ENCODE peak calls at places on chromosomes 6 and 20, in nine cellular contexts. U, V, A, M, O, B, K, R and F are unnamed samples.
A peak's percentile ranks its signal among the peaks of the same experiment; 100 is the strongest.

GRCh38 chr6:113065606-113066005 is 718.5 kb downstream of the RFPL4B start:
- DNase-seq in M (no peak), R (no peak), A (no peak), U (no peak), K (no peak), B (no peak), V (no peak), O (no peak), F (peak; percentile 27)

GRCh38 chr6:44158770-44159228 is at the start of gene CAPN11:
- DNase-seq in M (no peak), B (no peak), K (no peak), O (no peak), V (no peak), A (no peak), R (no peak), U (no peak), F (no peak)

GRCh38 chr6:141594874-141595273 is 537.9 kb upstream of the GJE1 start:
- DNase-seq in A (no peak), B (no peak), U (no peak), V (no peak), K (no peak), M (no peak), O (no peak), R (no peak), F (no peak)

GRCh38 chr6:107769053-107769658 is 55.0 kb downstream of the SCML4 start:
- DNase-seq in M (no peak), K (no peak), A (no peak), U (no peak), R (no peak), O (no peak), V (no peak), B (no peak), F (peak; percentile 23)

GRCh38 chr6:162728177-162728571 is 400 bp downstream of the PACRG start:
- DNase-seq in V (no peak), A (no peak), U (peak; percentile 3), M (no peak), R (peak; percentile 77), O (no peak), B (no peak), K (no peak), F (no peak)

GRCh38 chr6:17064975-17065374 is 36.9 kb upstream of the STMND1 start:
- DNase-seq in V (no peak), A (no peak), R (no peak), M (no peak), U (no peak), B (no peak), K (no peak), O (no peak), F (no peak)

GRCh38 chr6:143405381-143406154 is 44.9 kb downstream of the ADAT2 start:
- DNase-seq in B (no peak), K (no peak), O (no peak), V (no peak), M (no peak), R (no peak), A (no peak), U (no peak), F (no peak)

GRCh38 chr6:73566954-73567591 is 46.2 kb upstream of the EEF1A1 start:
- DNase-seq in A (peak; percentile 77), B (peak; percentile 87), K (peak; percentile 86), O (peak; percentile 74), R (no peak), V (no peak), M (peak; percentile 74), U (peak; percentile 94), F (no peak)

GRCh38 chr6:69022991-69023390 is 387.9 kb downstream of the ADGRB3 start:
- DNase-seq in K (no peak), O (no peak), R (no peak), M (no peak), B (no peak), U (no peak), V (no peak), A (no peak), F (no peak)

GRCh38 chr6:43621836-43622180 is 7.3 kb downstream of the GTPBP2 start:
- DNase-seq in U (no peak), B (no peak), O (no peak), A (no peak), R (no peak), K (no peak), V (no peak), M (no peak), F (no peak)

GRCh38 chr6:129598244-129599187 is 111.5 kb downstream of the ARHGAP18 start:
- DNase-seq in A (no peak), B (no peak), U (peak; percentile 16), R (no peak), M (no peak), K (no peak), V (peak; percentile 79), O (peak; percentile 35), F (no peak)

GRCh38 chr20:37651932-37652331 is 41.9 kb upstream of the CTNNBL1 start:
- DNase-seq in R (peak; percentile 84), A (no peak), O (peak; percentile 18), U (peak; percentile 52), K (peak; percentile 31), V (peak; percentile 24), B (no peak), M (peak; percentile 75), F (peak; percentile 71)

GRCh38 chr6:24522090-24522820 is 27.5 kb downstream of the ALDH5A1 start:
- DNase-seq in A (no peak), B (no peak), O (no peak), U (peak; percentile 15), V (no peak), K (no peak), R (no peak), M (no peak), F (peak; percentile 27)
- H3K4me1 ChIP-seq in A (no peaks in the 10 kb centered on the region), B (no peaks in the 10 kb centered on the region), O (no peaks in the 10 kb centered on the region), U (no peaks in the 10 kb centered on the region), V (no peaks in the 10 kb centered on the region), K (no peaks in the 10 kb centered on the region), R (peaks cover 11% of the 10 kb centered on the region), M (no peaks in the 10 kb centered on the region), F (no peaks in the 10 kb centered on the region)

GRCh38 chr6:115830895-115831294 is 229.8 kb downstream of the FRK start:
- DNase-seq in B (no peak), R (no peak), A (no peak), M (no peak), K (no peak), V (no peak), O (peak; percentile 2), U (no peak), F (no peak)
- H3K27ac ChIP-seq in B (no peak overlapping the region), R (no peak overlapping the region), A (no peak overlapping the region), M (no peak overlapping the region), K (no peak overlapping the region), V (no peak overlapping the region), O (no peak overlapping the region), U (no peak overlapping the region), F (no peak overlapping the region)

GRCh38 chr6:31336872-31337496 is 20.0 kb downstream of the HLA-B start:
- DNase-seq in U (no peak), R (no peak), A (no peak), B (no peak), O (no peak), V (no peak), M (no peak), K (no peak), F (no peak)

GRCh38 chr6:31328355-31328960 is 28.5 kb downstream of the HLA-B start:
- DNase-seq in B (no peak), O (no peak), V (no peak), U (no peak), A (no peak), M (no peak), R (no peak), K (no peak), F (no peak)

DNA sequence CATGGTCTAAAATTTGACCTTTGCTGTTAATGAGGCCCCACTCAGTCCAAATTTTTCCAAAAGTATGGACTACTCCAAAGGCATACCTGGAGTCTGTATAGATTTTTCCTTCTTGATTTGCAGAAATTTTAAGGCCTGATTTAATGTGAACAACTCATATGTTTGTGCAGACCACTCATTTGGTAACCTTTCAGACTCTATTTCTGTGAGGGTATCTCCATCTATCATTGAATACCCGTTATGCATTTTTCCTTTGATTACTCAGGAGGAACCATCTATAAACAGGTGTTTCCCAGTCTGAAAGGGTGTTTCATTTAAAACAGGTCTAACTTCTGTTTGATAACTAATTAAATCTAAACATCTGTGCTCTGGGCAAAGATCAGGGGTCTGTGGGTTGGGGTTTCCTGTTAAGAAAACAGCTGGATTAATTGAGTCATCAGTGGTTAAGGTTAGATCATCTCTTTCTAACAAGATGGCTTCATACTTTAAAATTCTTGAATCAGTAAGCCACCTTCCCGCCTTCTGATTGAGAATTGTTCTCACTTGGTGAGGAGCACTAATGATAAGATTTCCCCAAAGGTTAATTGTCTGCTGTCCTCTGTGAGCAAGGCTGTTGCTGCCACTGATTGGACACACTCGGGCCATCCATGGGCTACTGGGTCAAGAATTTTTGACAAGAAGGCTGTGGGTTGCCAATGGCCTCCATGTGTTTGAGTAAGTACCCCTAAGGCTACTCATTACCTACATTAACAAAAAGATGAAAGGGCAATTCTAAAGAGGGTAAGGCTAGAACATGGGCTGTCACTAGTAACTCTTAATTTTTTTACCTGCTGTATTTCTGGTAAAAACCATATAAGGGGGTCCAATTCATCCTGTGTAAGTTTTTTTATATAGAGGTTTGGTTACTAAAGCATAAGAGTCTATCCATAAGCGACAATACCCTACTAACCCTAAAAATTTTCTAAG is 24.1 kb downstream of the HLA-B start:
- DNase-seq in R (no peak), K (no peak), A (no peak), V (peak; percentile 51), B (no peak), M (no peak), U (no peak), O (no peak), F (no peak)
- H3K9me3 ChIP-seq in R (peaks cover 14% of the 10 kb centered on the region), K (no peaks in the 10 kb centered on the region), A (peaks cover 8% of the 10 kb centered on the region), V (peaks cover 31% of the 10 kb centered on the region), B (peaks cover 27% of the 10 kb centered on the region), M (no peaks in the 10 kb centered on the region), U (no peaks in the 10 kb centered on the region), O (no peaks in the 10 kb centered on the region), F (no peaks in the 10 kb centered on the region)

DNA sequence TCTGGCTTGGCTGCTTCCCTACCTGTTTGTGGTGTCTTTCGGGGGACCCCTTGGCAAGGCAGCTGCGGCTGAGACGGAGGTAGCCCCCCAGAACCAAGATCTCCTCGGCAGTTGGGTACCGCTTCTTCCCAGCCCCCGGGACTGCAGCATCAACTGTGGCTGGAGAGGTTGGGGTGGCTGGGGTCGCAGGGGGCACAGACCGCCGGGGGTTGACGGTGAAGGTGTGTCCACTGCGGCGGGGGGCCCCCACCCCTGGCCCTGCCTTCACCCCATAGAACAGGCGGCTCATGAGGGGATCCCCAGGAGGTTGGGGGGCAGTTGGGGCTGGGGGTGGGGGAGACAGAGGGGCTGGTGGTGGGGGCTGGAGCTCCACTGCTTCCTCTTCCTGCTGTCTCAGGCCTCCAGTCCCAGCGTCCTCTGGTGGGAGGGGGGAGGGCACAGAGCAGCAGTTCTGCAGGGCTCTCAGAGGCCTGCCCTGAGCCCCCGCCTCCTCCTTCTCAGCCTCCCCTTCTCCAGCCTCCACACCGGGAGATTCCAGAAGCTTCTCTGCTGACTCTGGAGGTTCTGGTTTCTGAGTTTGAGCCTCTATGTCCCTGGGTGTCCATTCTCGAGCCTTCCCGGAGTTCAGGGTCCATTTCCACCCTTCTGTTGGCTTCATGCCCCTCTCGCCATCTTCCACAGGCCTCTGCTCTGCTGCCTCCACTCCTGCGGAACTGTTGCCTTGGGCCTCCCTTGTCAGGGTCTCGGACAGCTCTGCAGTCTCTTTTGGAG is 1.9 kb downstream of the PPP1R18 start:
- DNase-seq in R (peak; percentile 95), A (peak; percentile 79), M (peak; percentile 76), O (no peak), K (peak; percentile 67), U (peak; percentile 57), B (no peak), V (peak; percentile 31), F (no peak)
- H3K4me1 ChIP-seq in R (peaks cover 64% of the 10 kb centered on the region), A (no peaks in the 10 kb centered on the region), M (peaks cover 49% of the 10 kb centered on the region), O (peaks cover 59% of the 10 kb centered on the region), K (peaks cover 29% of the 10 kb centered on the region), U (peaks cover 69% of the 10 kb centered on the region), B (no peaks in the 10 kb centered on the region), V (peaks cover 20% of the 10 kb centered on the region), F (peaks cover 36% of the 10 kb centered on the region)

GRCh38 chr6:89160693-89161092 is 14.8 kb downstream of the PM20D2 start:
- DNase-seq in K (no peak), U (no peak), R (no peak), A (no peak), B (no peak), M (no peak), O (no peak), V (no peak), F (no peak)
- H3K27ac ChIP-seq in K (peak overlapping the region; percentile 71), U (no peak overlapping the region), R (no peak overlapping the region), A (peak overlapping the region; percentile 99), B (no peak overlapping the region), M (no peak overlapping the region), O (no peak overlapping the region), V (no peak overlapping the region), F (no peak overlapping the region)